ENCODE peak calls at places on chromosomes 12 and 14, in six cellular contexts. O, A, L, H, P and Z are unnamed samples. For H3K4me1 and H3K9me3, the result is how much of the 10 kb centered on the place peaks cover.

GRCh38 chr12:45273717-45274271 is 57.9 kb downstream of the ANO6 start:
- DNase-seq in O (peak), A (no peak), L (peak), H (no peak), P (peak), Z (no peak)

GRCh38 chr12:26700430-26700829 is 132.6 kb downstream of the ITPR2 start:
- DNase-seq in O (no peak), A (no peak), L (no peak), H (no peak), P (no peak), Z (no peak)

GRCh38 chr12:3658327-3659163 is 94.4 kb downstream of the CRACR2A start:
- DNase-seq in O (peak), A (peak), L (peak), H (peak), P (peak), Z (peak)

GRCh38 chr12:130959632-130960031 is 5.9 kb downstream of the ADGRD1 start:
- DNase-seq in O (no peak), A (no peak), L (no peak), H (no peak), P (no peak), Z (no peak)

GRCh38 chr14:35121026-35121886 is 534 bp downstream of the PPP2R3C start:
- DNase-seq in O (no peak), A (no peak), L (no peak), H (no peak), P (no peak), Z (no peak)

GRCh38 chr12:12456637-12457036 is 99.8 kb downstream of the BORCS5 start:
- DNase-seq in O (no peak), A (no peak), L (no peak), H (no peak), P (peak), Z (peak)

GRCh38 chr14:58969951-58970751 is 218.3 kb upstream of the DAAM1 start:
- DNase-seq in O (no peak), A (peak), L (peak), H (no peak), P (peak), Z (no peak)

GRCh38 chr14:102499401-102500189 is 10.0 kb downstream of the ANKRD9 start:
- DNase-seq in O (peak), A (peak), L (no peak), H (no peak), P (no peak), Z (no peak)

GRCh38 chr14:91265404-91265803 is 20.9 kb upstream of the GPR68 start:
- DNase-seq in O (no peak), A (no peak), L (no peak), H (no peak), P (no peak), Z (no peak)

GRCh38 chr14:34997762-34998161 is 15.0 kb downstream of the SRP54 start:
- DNase-seq in O (no peak), A (no peak), L (no peak), H (no peak), P (no peak), Z (no peak)

GRCh38 chr12:120157678-120158077 is 36.8 kb downstream of the GCN1 start:
- DNase-seq in O (no peak), A (no peak), L (no peak), H (no peak), P (no peak), Z (no peak)

GRCh38 chr12:94511506-94511905 is 51.8 kb upstream of the CEP83 start:
- DNase-seq in O (peak), A (no peak), L (peak), H (no peak), P (no peak), Z (no peak)

GRCh38 chr14:75390183-75390582 is 37.6 kb upstream of the JDP2 start:
- DNase-seq in O (no peak), A (no peak), L (no peak), H (no peak), P (no peak), Z (no peak)

GRCh38 chr12:113996026-113996425 is 29.9 kb upstream of the RBM19 start:
- DNase-seq in O (no peak), A (peak), L (no peak), H (peak), P (no peak), Z (no peak)

GRCh38 chr12:27261866-27262265 is 17.8 kb downstream of the STK38L start:
- DNase-seq in O (no peak), A (no peak), L (no peak), H (no peak), P (peak), Z (no peak)

GRCh38 chr12:57545809-57546437 is 1.1 kb downstream of the DCTN2 start:
- DNase-seq in O (no peak), A (no peak), L (no peak), H (no peak), P (peak), Z (no peak)

GRCh38 chr14:94173471-94173884 is 644 bp upstream of the PPP4R4 start:
- DNase-seq in O (no peak), A (no peak), L (no peak), H (no peak), P (no peak), Z (no peak)

GRCh38 chr12:107325075-107325474 is 231.7 kb upstream of the CRY1 start:
- DNase-seq in O (no peak), A (no peak), L (no peak), H (no peak), P (no peak), Z (no peak)

GRCh38 chr12:132807295-132808222 is 21.1 kb downstream of the GOLGA3 start:
- DNase-seq in O (no peak), A (peak), L (no peak), H (no peak), P (no peak), Z (no peak)

GRCh38 chr14:69610020-69610858 is 1.2 kb upstream of the SUSD6 start:
- DNase-seq in O (no peak), A (no peak), L (no peak), H (no peak), P (no peak), Z (no peak)

GRCh38 chr14:54085137-54085810 is 128.6 kb upstream of the BMP4 start:
- DNase-seq in O (no peak), A (no peak), L (no peak), H (no peak), P (peak), Z (no peak)

GRCh38 chr14:67820428-67820881 is 876 bp downstream of the RAD51B start:
- DNase-seq in O (no peak), A (peak), L (no peak), H (no peak), P (peak), Z (peak)

GRCh38 chr14:60002819-60003492 is 83.0 kb downstream of the LRRC9 start:
- DNase-seq in O (peak), A (no peak), L (peak), H (no peak), P (no peak), Z (no peak)

GRCh38 chr12:56719056-56719455 is 6.0 kb downstream of the NACA start:
- DNase-seq in O (no peak), A (no peak), L (no peak), H (no peak), P (no peak), Z (no peak)

GRCh38 chr12:6817056-6817455 is 4.6 kb upstream of the GPR162 start:
- DNase-seq in O (no peak), A (no peak), L (no peak), H (no peak), P (no peak), Z (no peak)

GRCh38 chr14:80212025-80212402 is 710 bp upstream of the DIO2 start:
- DNase-seq in O (no peak), A (no peak), L (peak), H (no peak), P (peak), Z (no peak)

GRCh38 chr14:99626041-99626648 is 18.8 kb upstream of the HHIPL1 start:
- DNase-seq in O (no peak), A (no peak), L (no peak), H (no peak), P (peak), Z (no peak)

GRCh38 chr12:109182041-109182839 is 65.9 kb downstream of the ACACB start:
- DNase-seq in O (no peak), A (no peak), L (no peak), H (no peak), P (no peak), Z (no peak)

GRCh38 chr12:50589650-50590435 is 85.1 kb downstream of the DIP2B start:
- DNase-seq in O (no peak), A (no peak), L (no peak), H (no peak), P (peak), Z (no peak)

GRCh38 chr12:79373896-79374499 is 316.8 kb downstream of the PAWR start:
- DNase-seq in O (no peak), A (no peak), L (peak), H (no peak), P (peak), Z (no peak)

GRCh38 chr12:54285150-54286041 is 4.9 kb downstream of the HNRNPA1 start:
- DNase-seq in O (no peak), A (no peak), L (no peak), H (no peak), P (no peak), Z (no peak)

GRCh38 chr12:67981236-67982164 is 7.7 kb upstream of the IFNG-AS1 start:
- DNase-seq in O (no peak), A (no peak), L (no peak), H (no peak), P (peak), Z (no peak)

GRCh38 chr12:127355061-127355820 is 911.7 kb upstream of the TMEM132C start:
- DNase-seq in O (no peak), A (peak), L (peak), H (peak), P (no peak), Z (no peak)

GRCh38 chr14:72616294-72616693 is 277.6 kb downstream of the DPF3 start:
- DNase-seq in O (no peak), A (no peak), L (no peak), H (no peak), P (peak), Z (no peak)

GRCh38 chr14:72887514-72887913 is 6.4 kb downstream of the DPF3 start:
- DNase-seq in O (no peak), A (no peak), L (no peak), H (no peak), P (no peak), Z (no peak)

GRCh38 chr12:100675432-100675831 is 101.9 kb downstream of the GAS2L3 start:
- DNase-seq in O (peak), A (no peak), L (no peak), H (no peak), P (peak), Z (no peak)

GRCh38 chr14:94177806-94178205 is 3.7 kb downstream of the PPP4R4 start:
- DNase-seq in O (no peak), A (no peak), L (no peak), H (no peak), P (no peak), Z (no peak)

GRCh38 chr14:104005489-104005888 is 63.2 kb upstream of the RD3L start:
- DNase-seq in O (no peak), A (no peak), L (no peak), H (no peak), P (no peak), Z (no peak)
- H3K4me1 ChIP-seq in O (under half), A (under half), L (under half), H (under half), P (under half), Z (under half)

DNA sequence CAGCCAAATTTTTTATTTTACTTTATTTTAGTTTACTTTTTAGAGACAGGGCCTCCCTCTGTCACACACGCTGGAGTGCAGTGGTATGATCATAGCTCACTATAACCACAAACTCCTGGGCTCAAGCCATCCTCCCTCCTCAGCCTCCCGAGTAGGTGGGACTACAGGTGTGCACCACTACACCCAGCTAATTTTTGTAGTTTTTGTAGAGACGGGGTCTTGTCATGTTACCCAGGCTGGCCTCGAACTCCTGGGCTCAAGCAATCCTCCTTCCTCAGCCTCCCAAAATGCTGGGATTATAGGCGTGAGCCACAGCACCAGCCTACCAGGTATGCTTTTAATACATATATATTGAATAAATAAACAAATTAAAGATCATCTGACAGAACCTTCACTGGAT is 32.7 kb upstream of the LTA4H start:
- DNase-seq in O (no peak), A (no peak), L (no peak), H (no peak), P (no peak), Z (no peak)
- H3K9me3 ChIP-seq in O (under half), A (under half), L (under half), H (under half), P (under half), Z (under half)

GRCh38 chr12:52011602-52012214 is 5.0 kb downstream of the TAMALIN start:
- DNase-seq in O (no peak), A (no peak), L (no peak), H (no peak), P (no peak), Z (no peak)
- H3K4me1 ChIP-seq in O (under half), A (under half), L (under half), H (under half), P (under half), Z (under half)

GRCh38 chr14:101325319-101325718 is 236.0 kb upstream of the DIO3 start:
- DNase-seq in O (no peak), A (no peak), L (no peak), H (no peak), P (no peak), Z (no peak)

GRCh38 chr14:101323111-101323510 is 238.2 kb upstream of the DIO3 start:
- DNase-seq in O (no peak), A (no peak), L (no peak), H (no peak), P (no peak), Z (no peak)

GRCh38 chr14:101320386-101320785 is 240.9 kb upstream of the DIO3 start:
- DNase-seq in O (no peak), A (no peak), L (no peak), H (no peak), P (no peak), Z (no peak)

GRCh38 chr14:101318271-101318670 is 243.0 kb upstream of the DIO3 start:
- DNase-seq in O (no peak), A (no peak), L (no peak), H (no peak), P (no peak), Z (no peak)

GRCh38 chr14:101322223-101322622 is 239.1 kb upstream of the DIO3 start:
- DNase-seq in O (no peak), A (no peak), L (no peak), H (no peak), P (no peak), Z (no peak)
- H3K9me3 ChIP-seq in O (under half), A (under half), L (under half), H (under half), P (under half), Z (under half)

GRCh38 chr12:63052696-63053095 is 98.3 kb downstream of the AVPR1A start:
- DNase-seq in O (no peak), A (no peak), L (no peak), H (no peak), P (no peak), Z (no peak)
- H3K4me1 ChIP-seq in O (under half), A (under half), L (under half), H (under half), P (under half), Z (under half)

DNA sequence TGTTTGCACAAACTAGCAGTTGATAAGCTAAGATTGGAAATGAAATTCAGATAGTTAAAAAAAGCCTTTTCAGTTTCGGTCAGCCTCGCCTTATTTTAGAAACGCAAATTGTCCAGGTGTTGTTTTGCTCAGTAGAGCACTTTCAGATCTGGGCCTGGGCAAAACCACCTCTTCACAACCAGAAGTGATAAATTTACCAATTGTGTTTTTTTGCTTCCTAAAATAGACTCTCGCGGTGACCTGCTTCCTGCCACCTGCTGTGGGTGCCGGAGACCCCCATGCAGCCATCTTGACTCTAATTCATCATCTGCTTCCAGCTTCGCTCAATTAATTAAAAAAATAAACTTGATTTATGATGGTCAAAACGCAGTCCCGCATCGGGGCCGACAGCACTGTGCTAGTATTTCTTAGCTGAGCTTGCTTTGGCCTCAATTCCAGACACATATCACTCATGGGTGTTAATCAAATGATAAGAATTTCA is 335.6 kb downstream of the TMEM121 start:
- DNase-seq in O (no peak), A (no peak), L (no peak), H (no peak), P (no peak), Z (peak)
- H3K9me3 ChIP-seq in O (under half), A (half or more), L (under half), H (under half), P (half or more), Z (under half)

GRCh38 chr14:85538636-85539035 is 8.7 kb downstream of the FLRT2 start:
- DNase-seq in O (no peak), A (no peak), L (no peak), H (no peak), P (no peak), Z (no peak)
- H3K4me1 ChIP-seq in O (under half), A (under half), L (under half), H (under half), P (under half), Z (under half)

DNA sequence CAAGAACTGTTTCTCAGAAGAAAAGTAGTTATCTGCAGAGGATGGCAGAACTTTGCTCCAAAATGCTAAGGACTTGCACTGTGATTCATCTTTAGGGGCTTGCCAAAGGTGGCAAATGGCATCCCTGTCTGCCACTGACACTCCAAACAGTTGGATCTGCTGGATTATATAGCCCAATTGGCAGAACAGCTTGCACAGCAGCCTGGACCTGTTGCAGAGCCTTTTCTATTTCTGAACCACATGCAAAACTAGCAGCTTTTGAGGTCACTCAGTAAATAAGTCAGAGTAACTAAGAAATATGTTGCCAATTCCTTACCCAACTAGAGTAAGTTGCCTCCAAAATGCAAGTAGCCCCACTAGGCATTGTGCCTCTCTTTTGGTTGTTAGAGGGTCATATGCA is 397.5 kb upstream of the NOVA1 start:
- DNase-seq in O (no peak), A (no peak), L (no peak), H (no peak), P (no peak), Z (no peak)
- H3K9me3 ChIP-seq in O (under half), A (under half), L (under half), H (under half), P (under half), Z (under half)

DNA sequence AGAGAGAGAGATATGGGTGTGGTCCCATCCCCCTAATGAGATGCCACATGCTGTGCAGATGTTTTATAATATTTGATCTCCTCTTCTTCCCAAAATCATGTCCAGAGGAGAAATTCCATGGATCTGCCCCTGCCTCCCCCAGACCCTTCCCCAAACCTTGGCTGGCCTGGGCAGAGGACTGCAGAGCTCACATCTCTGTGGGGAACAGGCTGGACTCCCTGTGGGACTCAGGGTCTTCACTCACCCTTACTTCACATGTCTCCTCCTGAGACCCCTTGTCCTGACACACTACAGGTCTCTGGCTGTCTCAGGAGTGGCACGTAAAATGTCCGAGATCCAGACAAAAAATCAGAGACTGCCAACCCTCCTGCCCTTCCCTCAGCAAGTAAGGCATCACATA is 76.0 kb upstream of the CAPRIN2 start:
- DNase-seq in O (no peak), A (peak), L (no peak), H (no peak), P (no peak), Z (no peak)
- H3K4me1 ChIP-seq in O (under half), A (under half), L (under half), H (under half), P (under half), Z (under half)

DNA sequence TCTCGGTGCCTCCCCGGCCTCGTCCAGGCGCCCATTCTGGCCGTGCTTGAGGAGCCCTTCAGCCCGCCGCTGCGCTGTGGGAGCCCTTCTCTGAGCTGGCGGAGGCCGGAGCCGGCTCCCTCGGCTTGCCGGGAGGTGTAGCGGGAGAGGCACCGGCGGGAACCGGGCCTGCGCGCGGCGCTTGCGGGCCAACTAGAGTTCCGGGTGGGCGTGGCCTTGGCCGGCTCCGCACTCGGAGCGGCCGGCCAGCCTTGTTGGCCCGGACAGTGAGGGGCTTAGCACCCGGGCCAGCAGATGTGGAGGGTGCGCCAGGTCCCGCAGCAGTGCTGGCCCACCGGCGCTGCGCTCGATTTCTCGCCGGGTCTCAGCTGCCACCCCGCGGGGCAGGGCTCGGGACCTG is 168.7 kb upstream of the RPL10L start:
- DNase-seq in O (peak), A (peak), L (no peak), H (no peak), P (no peak), Z (no peak)
- H3K9me3 ChIP-seq in O (under half), A (under half), L (under half), H (under half), P (under half), Z (under half)